ENCODE peak calls at places on chromosomes 6 and 20, in seven cellular contexts. C is neural crest cell, S is HFFc6, E is osteoblast, L is astrocyte, H is GM10248, Y is RWPE1. J is an unnamed sample.

GRCh38 chr6:92826633-92827032 is 592.7 kb downstream of the EPHA7 start:
- DNase-seq in C (no peak), S (no peak), Y (no peak), H (no peak), E (no peak), L (no peak), J (no peak)

GRCh38 chr6:7292856-7293255 is 20.1 kb downstream of the SSR1 start:
- DNase-seq in H (no peak), C (no peak), E (no peak), L (no peak), Y (no peak), S (no peak), J (no peak)

GRCh38 chr6:50591135-50591534 is 122.2 kb upstream of the TFAP2D start:
- DNase-seq in Y (no peak), E (no peak), C (no peak), L (no peak), S (no peak), H (no peak), J (no peak)

GRCh38 chr6:102215425-102215824 is 821.9 kb downstream of the GRIK2 start:
- DNase-seq in C (no peak), E (no peak), L (no peak), Y (no peak), S (no peak), H (no peak), J (no peak)

GRCh38 chr20:11901127-11901526 is 16.6 kb upstream of the BTBD3 start:
- DNase-seq in H (no peak), L (peak), S (peak), Y (peak), E (peak), C (no peak), J (peak)

GRCh38 chr20:57439432-57439831 is 48.2 kb downstream of the RBM38 start:
- DNase-seq in L (no peak), S (no peak), H (no peak), Y (no peak), E (no peak), C (no peak), J (peak)

GRCh38 chr6:88134575-88134974 is 31.6 kb downstream of the CNR1 start:
- DNase-seq in C (no peak), L (no peak), H (no peak), S (no peak), E (no peak), Y (no peak), J (no peak)

GRCh38 chr6:159688977-159689376 is 4.1 kb downstream of the SOD2 start:
- DNase-seq in C (no peak), S (no peak), L (no peak), Y (no peak), E (no peak), H (no peak), J (no peak)

GRCh38 chr20:38304845-38305447 is 990 bp downstream of the BPI start:
- DNase-seq in C (no peak), E (no peak), Y (peak), L (no peak), S (peak), H (peak), J (peak)

GRCh38 chr20:33515569-33516216 is 25.8 kb downstream of the CBFA2T2 start:
- DNase-seq in C (no peak), H (no peak), S (no peak), L (no peak), E (no peak), Y (no peak), J (peak)
- TF ChIP-seq CTCF in C (peak), H (no peak), S (peak), L (no peak), E (peak), Y (no peak), J (peak)

GRCh38 chr6:91337967-91338366 is 751.1 kb upstream of the MAP3K7 start:
- DNase-seq in E (no peak), C (no peak), H (no peak), L (no peak), Y (no peak), S (no peak), J (no peak)
- TF ChIP-seq CTCF in E (no peak), C (peak), H (no peak), L (no peak), Y (no peak), S (peak), J (peak)

GRCh38 chr20:46683620-46683938 is 5.7 kb downstream of the TP53RK start:
- DNase-seq in L (no peak), S (no peak), H (no peak), Y (no peak), C (no peak), E (no peak), J (no peak)

GRCh38 chr20:46682063-46682821 is 7.0 kb downstream of the TP53RK start:
- DNase-seq in E (no peak), C (no peak), H (no peak), S (no peak), Y (no peak), L (no peak), J (no peak)

GRCh38 chr20:46680684-46681031 is 8.6 kb downstream of the TP53RK start:
- DNase-seq in H (no peak), S (no peak), Y (no peak), E (no peak), C (no peak), L (no peak), J (no peak)

GRCh38 chr20:46683068-46683477 is 6.2 kb downstream of the TP53RK start:
- DNase-seq in C (no peak), Y (no peak), L (no peak), H (no peak), E (no peak), S (no peak), J (no peak)

DNA sequence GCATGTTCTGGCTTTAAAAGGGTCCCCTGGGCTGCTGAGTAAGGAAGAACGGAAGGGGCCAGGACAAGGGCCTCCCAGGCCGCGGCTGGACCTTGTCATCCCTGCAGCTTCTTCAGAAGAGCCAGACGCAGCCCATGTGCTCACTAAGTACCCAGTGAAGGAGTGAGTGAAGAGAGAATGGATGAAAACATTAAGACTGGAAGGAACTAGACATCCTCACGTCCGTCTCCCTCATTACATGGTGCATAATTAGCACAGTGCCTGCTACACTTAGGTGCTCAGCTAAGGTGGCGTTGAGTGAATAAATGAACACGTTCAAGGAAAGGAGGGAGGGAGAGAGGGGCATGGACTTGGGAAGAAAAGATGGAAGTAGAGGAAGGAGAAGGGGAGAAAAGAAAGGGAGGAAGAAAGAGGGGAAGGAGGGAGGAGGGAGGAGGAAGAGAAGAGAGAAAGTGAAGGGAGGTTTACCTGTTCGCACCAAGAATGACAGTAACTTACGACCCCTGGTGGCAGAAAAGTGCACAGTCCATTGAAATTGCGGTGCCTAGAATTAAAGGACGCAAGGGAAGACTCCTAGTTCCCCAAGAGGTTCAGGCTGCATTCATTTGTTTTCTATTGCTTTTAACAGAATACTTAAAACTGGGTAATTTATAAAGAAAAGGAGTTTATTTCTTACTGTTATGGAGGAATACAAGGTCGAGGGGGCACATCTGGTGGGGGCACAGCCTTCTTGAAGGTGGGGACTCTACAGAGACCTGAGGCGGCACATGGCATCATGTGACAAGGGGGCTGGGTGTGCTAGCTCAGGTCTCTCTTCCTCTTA is 8.0 kb downstream of the TP53RK start:
- DNase-seq in C (peak), Y (peak), L (no peak), S (peak), H (peak), E (no peak), J (peak)
- TF ChIP-seq CTCF in C (peak), Y (peak), L (peak), S (peak), H (peak), E (peak), J (peak)

GRCh38 chr6:118735320-118735719 is 83.9 kb upstream of the CEP85L start:
- DNase-seq in C (no peak), Y (no peak), S (no peak), E (peak), H (peak), L (no peak), J (peak)
- TF ChIP-seq CTCF in C (no peak), Y (no peak), S (peak), E (peak), H (peak), L (peak), J (no peak)

GRCh38 chr20:16752901-16753300 is 4.7 kb downstream of the OTOR start:
- DNase-seq in C (no peak), S (no peak), Y (no peak), L (no peak), E (no peak), H (no peak), J (no peak)

GRCh38 chr20:16747291-16747811 is 807 bp upstream of the OTOR start:
- DNase-seq in H (no peak), L (no peak), S (no peak), E (no peak), C (no peak), Y (no peak), J (no peak)

GRCh38 chr20:16748058-16748457 is at the start of gene OTOR:
- DNase-seq in E (no peak), L (no peak), C (no peak), Y (no peak), S (no peak), H (no peak), J (no peak)

GRCh38 chr20:16752082-16752481 is 3.9 kb downstream of the OTOR start:
- DNase-seq in C (no peak), H (peak), S (no peak), E (no peak), L (no peak), Y (no peak), J (no peak)

DNA sequence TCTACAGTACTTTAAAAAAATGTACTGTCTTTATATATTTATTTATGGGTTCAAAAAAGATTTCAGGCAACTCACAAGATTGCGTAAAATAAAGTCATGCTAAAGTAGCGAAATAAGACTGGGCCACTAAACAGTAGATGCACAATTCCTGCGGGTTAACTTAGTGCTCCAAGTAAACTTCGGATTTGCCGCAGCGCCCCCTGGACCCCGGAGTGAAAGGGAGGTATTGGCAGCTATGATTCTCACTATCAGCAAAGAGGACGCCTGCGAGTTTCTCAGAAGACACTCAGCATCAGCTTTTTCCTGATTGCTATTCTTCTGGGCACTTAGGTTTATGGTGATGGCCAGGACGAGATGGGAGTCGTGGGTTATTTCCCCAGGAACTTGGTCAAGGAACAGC is 1.4 kb downstream of the OTOR start:
- DNase-seq in H (no peak), L (no peak), C (peak), S (no peak), Y (no peak), E (no peak), J (no peak)
- TF ChIP-seq CTCF in H (no peak), L (no peak), C (no peak), S (peak), Y (no peak), E (no peak), J (no peak)